ENCODE peak calls at places on chromosome 21, in five cellular contexts. C is body of pancreas, U is uterus, H is Peyer's patch, R is right lobe of liver. Z is an unnamed sample. For H3K9me3, the result is how much of the 10 kb centered on the place peaks cover.

GRCh38 chr21:30434033-30434631 is 4.1 kb downstream of the KRTAP13-4 start:
- DNase-seq in R (no peak), H (no peak), U (no peak), C (peak), Z (no peak)

GRCh38 chr21:36156815-36157670 is at the start of gene DOP1B:
- DNase-seq in C (no peak), H (no peak), U (no peak), R (no peak), Z (no peak)

GRCh38 chr21:42581676-42582371 is 68.2 kb downstream of the SLC37A1 start:
- DNase-seq in H (peak), R (no peak), U (no peak), C (no peak), Z (no peak)

GRCh38 chr21:41614456-41615010 is 106.6 kb upstream of the TMPRSS2 start:
- DNase-seq in C (no peak), R (no peak), U (no peak), H (no peak), Z (no peak)

GRCh38 chr21:30408782-30409494 is 13.1 kb downstream of the KRTAP13-1 start:
- DNase-seq in U (no peak), R (peak), C (peak), H (no peak), Z (no peak)

GRCh38 chr21:29155118-29155932 is 24.9 kb downstream of the MAP3K7CL start:
- DNase-seq in U (peak), H (peak), R (no peak), C (no peak), Z (no peak)

GRCh38 chr21:28598214-28598613 is 394.5 kb downstream of the LTN1 start:
- DNase-seq in H (no peak), R (no peak), U (no peak), C (no peak), Z (no peak)

GRCh38 chr21:29640233-29640554 is 299.6 kb downstream of the GRIK1 start:
- DNase-seq in R (no peak), U (no peak), C (no peak), H (no peak), Z (no peak)

GRCh38 chr21:29430581-29430980 is 131.9 kb downstream of the BACH1 start:
- DNase-seq in U (no peak), C (no peak), R (no peak), H (no peak), Z (no peak)

GRCh38 chr21:34930971-34931370 is 118.1 kb downstream of the RUNX1 start:
- DNase-seq in U (no peak), C (no peak), H (no peak), R (no peak), Z (no peak)

GRCh38 chr21:34807881-34808568 is 139.2 kb downstream of the CLIC6 start:
- DNase-seq in U (peak), H (no peak), R (no peak), C (no peak), Z (peak)

GRCh38 chr21:42660118-42660470 is 6.7 kb downstream of the PDE9A start:
- DNase-seq in C (no peak), U (no peak), R (no peak), H (no peak), Z (no peak)

GRCh38 chr21:34986561-34987533 is 62.3 kb downstream of the RUNX1 start:
- DNase-seq in H (no peak), C (no peak), U (peak), R (no peak), Z (peak)

GRCh38 chr21:34345892-34346291 is 17.9 kb upstream of the KCNE2 start:
- DNase-seq in U (no peak), C (no peak), H (no peak), R (no peak), Z (no peak)

GRCh38 chr21:41808094-41808493 is 41.2 kb upstream of the RIPK4 start:
- DNase-seq in H (no peak), U (no peak), R (no peak), C (no peak), Z (no peak)

GRCh38 chr21:42112857-42113256 is 41.7 kb downstream of the UMODL1 start:
- DNase-seq in C (no peak), U (no peak), H (no peak), R (no peak), Z (no peak)

GRCh38 chr21:38938343-38938742 is 132.6 kb downstream of the ETS2 start:
- DNase-seq in C (no peak), R (no peak), H (peak), U (no peak), Z (no peak)

GRCh38 chr21:29232601-29233541 is 65.9 kb upstream of the BACH1 start:
- DNase-seq in C (no peak), H (no peak), U (no peak), R (no peak), Z (no peak)

GRCh38 chr21:31813873-31814272 is 58.9 kb upstream of the HUNK start:
- DNase-seq in U (no peak), C (no peak), H (no peak), R (no peak), Z (no peak)

GRCh38 chr21:42941696-42942085 is 16.3 kb upstream of the ERVH48-1 start:
- DNase-seq in C (no peak), H (no peak), U (no peak), R (no peak), Z (no peak)

GRCh38 chr21:31909153-31909771 is 36.4 kb downstream of the HUNK start:
- DNase-seq in H (no peak), U (no peak), R (no peak), C (no peak), Z (no peak)

GRCh38 chr21:35204850-35205564 is 155.9 kb upstream of the RUNX1 start:
- DNase-seq in C (peak), H (no peak), R (peak), U (peak), Z (no peak)

GRCh38 chr21:32524010-32524719 is 61.2 kb downstream of the TCP10L start:
- DNase-seq in R (peak), H (no peak), U (peak), C (no peak), Z (no peak)

GRCh38 chr21:28283652-28284490 is 708.8 kb downstream of the LTN1 start:
- DNase-seq in U (no peak), H (no peak), R (no peak), C (no peak), Z (no peak)

GRCh38 chr21:34826818-34827217 is 158.0 kb downstream of the CLIC6 start:
- DNase-seq in U (no peak), R (no peak), H (no peak), C (no peak), Z (no peak)

DNA sequence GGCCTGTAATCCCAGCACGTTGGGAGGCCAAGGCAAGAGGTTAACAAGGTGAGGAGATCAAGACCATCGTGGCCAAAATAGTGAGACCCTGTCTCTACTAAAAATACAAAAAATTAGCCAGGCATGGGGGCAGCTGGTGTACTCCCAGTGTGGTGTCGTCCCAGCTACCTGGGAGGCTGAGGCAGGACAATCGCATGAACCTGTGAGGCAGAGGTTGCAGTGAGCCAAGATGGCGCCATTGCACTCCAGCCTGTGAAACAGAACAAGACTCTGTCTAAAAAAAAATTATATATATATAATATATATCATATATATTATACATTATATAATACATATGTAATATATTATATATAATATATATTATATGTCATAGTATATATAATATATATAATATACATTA is 249.2 kb upstream of the TPTE start:
- DNase-seq in C (no peak), H (peak), U (no peak), R (no peak), Z (no peak)
- H3K9me3 ChIP-seq in C (under half), H (under half), U (under half), R (under half), Z (under half)

GRCh38 chr21:46637952-46638746 is 2.7 kb downstream of the PRMT2 start:
- DNase-seq in C (no peak), R (no peak), U (no peak), H (no peak), Z (no peak)
- H3K4me3 ChIP-seq in C (no peak), R (no peak), U (no peak), H (no peak), Z (peak)

GRCh38 chr21:15006594-15007230 is 58.1 kb downstream of the NRIP1 start:
- DNase-seq in C (no peak), R (no peak), U (no peak), H (no peak), Z (no peak)

GRCh38 chr21:15005391-15005790 is 59.4 kb downstream of the NRIP1 start:
- DNase-seq in H (no peak), U (no peak), R (no peak), C (no peak), Z (no peak)

GRCh38 chr21:15009964-15010363 is 54.8 kb downstream of the NRIP1 start:
- DNase-seq in R (no peak), H (no peak), U (no peak), C (no peak), Z (no peak)

GRCh38 chr21:15010645-15011044 is 54.2 kb downstream of the NRIP1 start:
- DNase-seq in C (no peak), R (no peak), H (no peak), U (no peak), Z (no peak)

GRCh38 chr21:15007716-15008296 is 57.0 kb downstream of the NRIP1 start:
- DNase-seq in C (no peak), R (no peak), U (no peak), H (no peak), Z (no peak)
- H3K27ac ChIP-seq in C (no peak), R (no peak), U (peak), H (no peak), Z (no peak)

DNA sequence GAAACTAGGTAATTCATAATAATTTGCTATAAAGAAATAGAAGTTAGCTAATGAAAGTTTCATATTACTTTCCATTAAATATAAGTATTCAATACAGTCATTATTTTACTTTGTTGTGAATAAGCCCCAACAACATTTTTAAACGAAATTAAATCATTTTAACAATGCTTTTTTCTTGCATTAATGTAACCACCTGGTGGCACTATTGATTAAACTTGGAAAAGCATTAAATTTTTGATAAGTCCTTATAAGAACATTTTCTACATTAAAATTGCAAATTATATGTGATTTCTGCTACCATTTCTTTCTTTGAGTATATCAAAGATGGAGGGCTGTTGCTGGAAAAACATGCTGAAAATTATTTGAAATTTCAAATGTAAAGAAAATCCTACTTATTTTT is 918.8 kb upstream of the TMPRSS15 start:
- DNase-seq in H (no peak), R (no peak), C (no peak), U (no peak), Z (no peak)
- H3K9me3 ChIP-seq in H (under half), R (under half), C (under half), U (under half), Z (under half)

GRCh38 chr21:45543371-45543709 is 1.1 kb upstream of the SLC19A1 start:
- DNase-seq in H (no peak), C (peak), R (peak), U (peak), Z (no peak)
- H3K4me3 ChIP-seq in H (peak), C (no peak), R (no peak), U (no peak), Z (no peak)

GRCh38 chr21:44005593-44005992 is 6.5 kb upstream of the TRAPPC10 start:
- DNase-seq in U (no peak), H (peak), R (no peak), C (no peak), Z (no peak)
- H3K27ac ChIP-seq in U (peak), H (no peak), R (peak), C (peak), Z (no peak)

Z was measured in effector memory CD4-positive, alpha-beta T cell.